ENCODE peak calls at places on chromosome 1, in nine cellular contexts. M is heart left ventricle; P is posterior cingulate gyrus; N is keratinocyte; J is K562; K is stimulated activated CD4-positive, alpha-beta T cell treated with anti-CD3 and anti-CD28 coated beads, Interleukin-4, amount 100 ng/mL, for 24 hours; T is NCI-H510A; D is HFF-Myc; L is LoVo. Y is an unnamed sample.

GRCh38 chr1:11098931-11099309 is 749 bp downstream of the EXOSC10 start:
- DNase-seq in K (no peak), D (no peak), L (no peak), P (no peak), J (no peak), M (no peak), N (no peak), T (no peak), Y (no peak)

GRCh38 chr1:246528933-246529731 is 22.1 kb upstream of the SMYD3 start:
- DNase-seq in D (no peak), P (no peak), N (no peak), L (peak), K (no peak), M (no peak), T (no peak), J (no peak), Y (no peak)

GRCh38 chr1:6512245-6512907 is 20.9 kb upstream of the PLEKHG5 start:
- DNase-seq in L (no peak), M (no peak), J (no peak), N (no peak), D (no peak), T (no peak), P (peak), K (no peak), Y (no peak)

GRCh38 chr1:17359031-17359430 is 13.0 kb upstream of the PADI6 start:
- DNase-seq in K (no peak), L (no peak), M (no peak), N (no peak), T (no peak), P (no peak), J (peak), D (no peak), Y (no peak)

GRCh38 chr1:68128157-68128556 is 77.7 kb upstream of the DIRAS3 start:
- DNase-seq in J (no peak), L (peak), N (no peak), P (no peak), T (no peak), M (no peak), D (no peak), K (no peak), Y (no peak)

GRCh38 chr1:227958617-227959324 is 11.0 kb upstream of the WNT9A start:
- DNase-seq in J (no peak), P (no peak), L (no peak), N (no peak), K (no peak), D (no peak), T (no peak), M (no peak), Y (no peak)

GRCh38 chr1:182080955-182081582 is 19.6 kb upstream of the ZNF648 start:
- DNase-seq in M (no peak), J (peak), D (no peak), T (no peak), K (peak), L (peak), P (no peak), N (peak), Y (no peak)

GRCh38 chr1:167661527-167662436 is 31.8 kb downstream of the RCSD1 start:
- DNase-seq in D (peak), K (no peak), P (no peak), T (no peak), N (peak), M (peak), L (peak), J (no peak), Y (no peak)

GRCh38 chr1:215273838-215274516 is 191.4 kb downstream of the KCNK2 start:
- DNase-seq in M (no peak), J (no peak), T (no peak), P (no peak), K (no peak), L (peak), D (peak), N (no peak), Y (no peak)

GRCh38 chr1:22806584-22806983 is 95.9 kb downstream of the EPHB2 start:
- DNase-seq in K (no peak), D (no peak), J (no peak), P (peak), M (peak), L (no peak), T (no peak), N (no peak), Y (no peak)

GRCh38 chr1:14369526-14370213 is 228.8 kb upstream of the KAZN start:
- DNase-seq in N (no peak), P (no peak), D (no peak), K (no peak), M (no peak), J (no peak), T (no peak), L (no peak), Y (no peak)

GRCh38 chr1:209038735-209039134 is 544.8 kb upstream of the CAMK1G start:
- DNase-seq in M (no peak), P (no peak), T (no peak), K (no peak), L (no peak), D (no peak), N (peak), J (no peak), Y (no peak)

GRCh38 chr1:114011796-114012195 is 32.5 kb downstream of the OLFML3 start:
- DNase-seq in T (no peak), D (no peak), N (no peak), K (no peak), P (no peak), M (no peak), J (no peak), L (no peak), Y (no peak)

GRCh38 chr1:8122160-8122476 is 96.0 kb upstream of the ERRFI1 start:
- DNase-seq in J (peak), N (no peak), P (no peak), K (no peak), T (no peak), L (no peak), D (no peak), M (no peak), Y (no peak)

GRCh38 chr1:52631759-52632331 is 1.1 kb upstream of the SHISAL2A start:
- DNase-seq in M (no peak), D (no peak), J (no peak), K (no peak), L (no peak), P (no peak), N (no peak), T (no peak), Y (no peak)

GRCh38 chr1:233673146-233673946 is 59.4 kb downstream of the KCNK1 start:
- DNase-seq in J (no peak), K (no peak), N (no peak), M (no peak), L (peak), T (no peak), D (no peak), P (no peak), Y (no peak)

GRCh38 chr1:9281907-9282306 is 10.8 kb upstream of the SPSB1 start:
- DNase-seq in J (no peak), T (no peak), M (no peak), D (no peak), L (no peak), K (no peak), P (peak), N (no peak), Y (no peak)

GRCh38 chr1:31230378-31230777 is 9.3 kb downstream of the NKAIN1 start:
- DNase-seq in J (no peak), N (no peak), T (no peak), M (no peak), D (no peak), K (no peak), P (no peak), L (no peak), Y (no peak)

GRCh38 chr1:39116868-39117728 is 87.4 kb upstream of the MACF1 start:
- DNase-seq in M (no peak), N (no peak), L (peak), K (no peak), T (no peak), D (no peak), J (peak), P (no peak), Y (no peak)

GRCh38 chr1:7376676-7377075 is 394.4 kb upstream of the VAMP3 start:
- DNase-seq in D (no peak), L (no peak), K (no peak), M (no peak), J (no peak), P (no peak), N (no peak), T (no peak), Y (no peak)

GRCh38 chr1:907611-908451 is 15.9 kb upstream of the SAMD11 start:
- DNase-seq in K (peak), M (peak), L (no peak), N (no peak), P (peak), D (no peak), J (no peak), T (no peak), Y (no peak)

GRCh38 chr1:43664369-43664768 is 14.4 kb downstream of the KDM4A start:
- DNase-seq in M (no peak), K (no peak), L (no peak), P (no peak), J (no peak), N (no peak), D (no peak), T (no peak), Y (no peak)

GRCh38 chr1:156104065-156104810 is 10.3 kb upstream of the LMNA start:
- DNase-seq in N (no peak), M (peak), T (peak), D (peak), J (no peak), P (no peak), L (peak), K (peak), Y (peak)

Y was measured in stimulated activated naive CD4-positive, alpha-beta T cell treated with Interleukin-2 at 50 U/mL for 16 hours.